ENCODE peak calls at places on chromosome 18, in nine cellular contexts. One of them, this sample, is unnamed. For H3K36me3 and H3K4me1, the result is how much of the 10 kb centered on the place peaks cover.

GRCh38 chr18:55449412-55450140 is 138.4 kb downstream of the TCF4 start:
- DNase-seq in GM12878: no peak
- DNase-seq in HepG2: no peak
- DNase-seq in suprapubic skin: no peak
- DNase-seq in stomach: no peak
- DNase-seq in transverse colon: no peak
- DNase-seq in ovary: no peak
- DNase-seq in K562: no peak
- DNase-seq in sigmoid colon: no peak
- DNase-seq in this sample: no peak

GRCh38 chr18:55405655-55406373 is 182.2 kb downstream of the TCF4 start:
- DNase-seq in K562: peak
- DNase-seq in transverse colon: peak
- DNase-seq in GM12878: no peak
- DNase-seq in suprapubic skin: peak
- DNase-seq in stomach: peak
- DNase-seq in ovary: peak
- DNase-seq in HepG2: no peak
- DNase-seq in sigmoid colon: peak
- DNase-seq in this sample: no peak

GRCh38 chr18:48938827-48939367 is 11.9 kb downstream of the SMAD7 start:
- DNase-seq in suprapubic skin: no peak
- DNase-seq in ovary: no peak
- DNase-seq in sigmoid colon: no peak
- DNase-seq in transverse colon: no peak
- DNase-seq in K562: no peak
- DNase-seq in HepG2: no peak
- DNase-seq in GM12878: no peak
- DNase-seq in stomach: no peak
- DNase-seq in this sample: no peak

GRCh38 chr18:39523281-39523680 is 1957.7 kb upstream of the CELF4 start:
- DNase-seq in GM12878: no peak
- DNase-seq in ovary: no peak
- DNase-seq in K562: no peak
- DNase-seq in transverse colon: no peak
- DNase-seq in sigmoid colon: no peak
- DNase-seq in HepG2: peak
- DNase-seq in suprapubic skin: no peak
- DNase-seq in stomach: no peak
- DNase-seq in this sample: no peak

GRCh38 chr18:46322411-46322891 is 218.3 kb downstream of the HAUS1 start:
- DNase-seq in ovary: no peak
- DNase-seq in stomach: no peak
- DNase-seq in suprapubic skin: no peak
- DNase-seq in K562: no peak
- DNase-seq in GM12878: no peak
- DNase-seq in sigmoid colon: no peak
- DNase-seq in transverse colon: no peak
- DNase-seq in HepG2: no peak
- DNase-seq in this sample: no peak

GRCh38 chr18:23422751-23423418 is 30.2 kb upstream of the RIOK3 start:
- DNase-seq in ovary: no peak
- DNase-seq in transverse colon: peak
- DNase-seq in K562: peak
- DNase-seq in suprapubic skin: no peak
- DNase-seq in stomach: peak
- DNase-seq in sigmoid colon: no peak
- DNase-seq in HepG2: peak
- DNase-seq in GM12878: peak
- DNase-seq in this sample: no peak

GRCh38 chr18:28735731-28736130 is 558.8 kb upstream of the CDH2 start:
- DNase-seq in K562: no peak
- DNase-seq in ovary: no peak
- DNase-seq in HepG2: no peak
- DNase-seq in sigmoid colon: no peak
- DNase-seq in GM12878: no peak
- DNase-seq in stomach: no peak
- DNase-seq in transverse colon: no peak
- DNase-seq in suprapubic skin: no peak
- DNase-seq in this sample: no peak

GRCh38 chr18:27656167-27656778 is 471.2 kb upstream of the CHST9 start:
- DNase-seq in K562: no peak
- DNase-seq in sigmoid colon: no peak
- DNase-seq in transverse colon: no peak
- DNase-seq in HepG2: no peak
- DNase-seq in suprapubic skin: no peak
- DNase-seq in GM12878: peak
- DNase-seq in ovary: no peak
- DNase-seq in stomach: no peak
- DNase-seq in this sample: no peak

GRCh38 chr18:69648486-69648885 is 247.8 kb downstream of the DOK6 start:
- DNase-seq in ovary: no peak
- DNase-seq in GM12878: no peak
- DNase-seq in K562: no peak
- DNase-seq in stomach: no peak
- DNase-seq in suprapubic skin: no peak
- DNase-seq in sigmoid colon: no peak
- DNase-seq in transverse colon: no peak
- DNase-seq in HepG2: peak
- DNase-seq in this sample: no peak

GRCh38 chr18:75088021-75088506 is 120.9 kb downstream of the PTGR3 start:
- DNase-seq in ovary: no peak
- DNase-seq in transverse colon: no peak
- DNase-seq in stomach: no peak
- DNase-seq in sigmoid colon: no peak
- DNase-seq in suprapubic skin: no peak
- DNase-seq in HepG2: no peak
- DNase-seq in GM12878: no peak
- DNase-seq in K562: no peak
- DNase-seq in this sample: no peak

GRCh38 chr18:48545690-48546365 is 7.0 kb downstream of the CTIF start:
- DNase-seq in sigmoid colon: peak
- DNase-seq in transverse colon: peak
- DNase-seq in GM12878: no peak
- DNase-seq in suprapubic skin: peak
- DNase-seq in K562: peak
- DNase-seq in stomach: peak
- DNase-seq in ovary: peak
- DNase-seq in HepG2: no peak
- DNase-seq in this sample: no peak

GRCh38 chr18:2911533-2911932 is 64.7 kb downstream of the EMILIN2 start:
- DNase-seq in GM12878: no peak
- DNase-seq in suprapubic skin: peak
- DNase-seq in ovary: no peak
- DNase-seq in HepG2: no peak
- DNase-seq in transverse colon: no peak
- DNase-seq in sigmoid colon: no peak
- DNase-seq in K562: no peak
- DNase-seq in stomach: no peak
- DNase-seq in this sample: no peak
- H3K36me3 ChIP-seq in GM12878: under half
- H3K36me3 ChIP-seq in suprapubic skin: under half
- H3K36me3 ChIP-seq in ovary: under half
- H3K36me3 ChIP-seq in HepG2: under half
- H3K36me3 ChIP-seq in transverse colon: under half
- H3K36me3 ChIP-seq in sigmoid colon: under half
- H3K36me3 ChIP-seq in K562: under half
- H3K36me3 ChIP-seq in stomach: half or more
- H3K36me3 ChIP-seq in this sample: half or more

GRCh38 chr18:9539938-9540337 is 64.6 kb downstream of the RALBP1 start:
- DNase-seq in ovary: no peak
- DNase-seq in stomach: no peak
- DNase-seq in transverse colon: no peak
- DNase-seq in suprapubic skin: no peak
- DNase-seq in HepG2: no peak
- DNase-seq in K562: no peak
- DNase-seq in sigmoid colon: no peak
- DNase-seq in GM12878: no peak
- DNase-seq in this sample: no peak
- TF ChIP-seq EP300 in ovary: no peak
- TF ChIP-seq EP300 in stomach: no peak
- TF ChIP-seq EP300 in transverse colon: no peak
- TF ChIP-seq EP300 in suprapubic skin: no peak
- TF ChIP-seq EP300 in HepG2: no peak
- TF ChIP-seq EP300 in K562: no peak
- TF ChIP-seq EP300 in sigmoid colon: no peak
- TF ChIP-seq EP300 in GM12878: no peak
- TF ChIP-seq EP300 in this sample: no peak

DNA sequence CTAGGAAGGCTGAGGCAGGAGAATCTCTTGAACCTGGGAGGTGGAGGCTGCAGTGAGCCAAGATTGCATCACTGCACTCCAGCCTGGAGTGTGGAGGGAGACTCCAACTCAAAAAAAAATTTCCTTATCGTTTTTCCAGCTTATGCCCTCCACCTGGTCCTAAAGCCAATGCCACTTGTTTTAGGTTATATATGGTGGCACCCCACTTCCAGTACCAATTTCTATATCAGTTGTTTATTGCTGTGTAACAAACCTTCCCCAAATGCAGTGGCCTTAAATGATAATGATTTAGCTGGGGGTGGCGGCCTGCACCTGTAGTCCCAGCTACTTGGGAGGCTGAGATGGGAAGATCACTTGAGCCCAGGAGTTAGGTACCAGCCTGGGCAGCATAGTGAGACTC is 113.9 kb upstream of the GATA6 start:
- DNase-seq in HepG2: no peak
- DNase-seq in sigmoid colon: no peak
- DNase-seq in stomach: no peak
- DNase-seq in GM12878: no peak
- DNase-seq in transverse colon: no peak
- DNase-seq in ovary: no peak
- DNase-seq in K562: no peak
- DNase-seq in suprapubic skin: no peak
- DNase-seq in this sample: no peak
- H3K4me1 ChIP-seq in HepG2: under half
- H3K4me1 ChIP-seq in sigmoid colon: under half
- H3K4me1 ChIP-seq in stomach: under half
- H3K4me1 ChIP-seq in GM12878: under half
- H3K4me1 ChIP-seq in transverse colon: under half
- H3K4me1 ChIP-seq in ovary: under half
- H3K4me1 ChIP-seq in K562: under half
- H3K4me1 ChIP-seq in suprapubic skin: under half
- H3K4me1 ChIP-seq in this sample: under half

GRCh38 chr18:685438-685837 is 27.0 kb downstream of the ENOSF1 start:
- DNase-seq in suprapubic skin: no peak
- DNase-seq in sigmoid colon: no peak
- DNase-seq in transverse colon: no peak
- DNase-seq in GM12878: no peak
- DNase-seq in HepG2: no peak
- DNase-seq in ovary: no peak
- DNase-seq in K562: peak
- DNase-seq in stomach: no peak
- DNase-seq in this sample: no peak

GRCh38 chr18:681985-682384 is 24.5 kb downstream of the TYMS start:
- DNase-seq in transverse colon: no peak
- DNase-seq in sigmoid colon: no peak
- DNase-seq in K562: no peak
- DNase-seq in HepG2: no peak
- DNase-seq in stomach: no peak
- DNase-seq in ovary: no peak
- DNase-seq in suprapubic skin: no peak
- DNase-seq in GM12878: no peak
- DNase-seq in this sample: no peak

GRCh38 chr18:680392-680791 is 22.9 kb downstream of the TYMS start:
- DNase-seq in suprapubic skin: no peak
- DNase-seq in HepG2: no peak
- DNase-seq in K562: no peak
- DNase-seq in sigmoid colon: no peak
- DNase-seq in GM12878: no peak
- DNase-seq in stomach: no peak
- DNase-seq in transverse colon: no peak
- DNase-seq in ovary: no peak
- DNase-seq in this sample: no peak

GRCh38 chr18:683531-683930 is 26.1 kb downstream of the TYMS start:
- DNase-seq in ovary: no peak
- DNase-seq in HepG2: no peak
- DNase-seq in suprapubic skin: no peak
- DNase-seq in GM12878: no peak
- DNase-seq in sigmoid colon: no peak
- DNase-seq in K562: no peak
- DNase-seq in transverse colon: no peak
- DNase-seq in stomach: no peak
- DNase-seq in this sample: no peak

GRCh38 chr18:682833-683232 is 25.4 kb downstream of the TYMS start:
- DNase-seq in suprapubic skin: no peak
- DNase-seq in ovary: no peak
- DNase-seq in sigmoid colon: no peak
- DNase-seq in stomach: no peak
- DNase-seq in HepG2: peak
- DNase-seq in GM12878: no peak
- DNase-seq in K562: no peak
- DNase-seq in transverse colon: no peak
- DNase-seq in this sample: no peak
- H3K36me3 ChIP-seq in suprapubic skin: half or more
- H3K36me3 ChIP-seq in ovary: under half
- H3K36me3 ChIP-seq in sigmoid colon: under half
- H3K36me3 ChIP-seq in stomach: half or more
- H3K36me3 ChIP-seq in HepG2: under half
- H3K36me3 ChIP-seq in GM12878: under half
- H3K36me3 ChIP-seq in K562: half or more
- H3K36me3 ChIP-seq in transverse colon: under half
- H3K36me3 ChIP-seq in this sample: half or more

GRCh38 chr18:3383381-3383915 is 66.5 kb upstream of the TGIF1 start:
- DNase-seq in HepG2: no peak
- DNase-seq in GM12878: no peak
- DNase-seq in K562: no peak
- DNase-seq in ovary: no peak
- DNase-seq in transverse colon: no peak
- DNase-seq in suprapubic skin: no peak
- DNase-seq in stomach: no peak
- DNase-seq in sigmoid colon: no peak
- DNase-seq in this sample: no peak
- TF ChIP-seq EP300 in HepG2: no peak
- TF ChIP-seq EP300 in GM12878: no peak
- TF ChIP-seq EP300 in K562: no peak
- TF ChIP-seq EP300 in ovary: no peak
- TF ChIP-seq EP300 in transverse colon: no peak
- TF ChIP-seq EP300 in suprapubic skin: no peak
- TF ChIP-seq EP300 in stomach: no peak
- TF ChIP-seq EP300 in sigmoid colon: no peak
- TF ChIP-seq EP300 in this sample: no peak

DNA sequence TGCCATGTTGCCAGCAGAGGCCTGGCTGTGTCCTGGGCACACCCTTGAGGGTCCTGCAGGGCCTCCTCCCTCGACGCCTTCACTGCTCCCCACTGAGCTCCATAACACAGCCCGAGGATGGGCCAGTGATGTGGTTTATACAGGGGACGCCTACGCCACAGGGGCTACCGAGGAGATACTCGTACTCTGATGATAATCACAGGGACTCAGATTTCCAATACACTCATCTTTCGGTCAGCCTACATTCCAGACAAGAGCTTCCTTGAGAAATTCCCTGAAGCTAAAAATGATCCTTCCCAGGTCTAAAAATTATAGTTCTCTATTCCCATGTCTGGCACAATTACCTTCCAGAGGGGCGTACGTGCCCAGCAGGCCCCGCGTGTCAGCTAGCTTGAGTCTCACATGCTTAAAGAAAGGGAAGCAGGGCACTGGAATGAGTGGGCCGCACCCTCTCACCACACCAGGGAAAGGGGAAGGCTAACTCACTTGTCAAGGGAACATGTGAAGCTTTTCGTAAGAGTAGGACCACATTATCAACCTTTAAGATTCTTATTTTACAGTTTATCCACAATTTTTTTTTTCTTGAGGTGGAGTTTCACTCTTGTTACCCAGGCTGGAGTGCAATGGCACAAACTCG is 159.5 kb upstream of the NDUFV2 start:
- DNase-seq in transverse colon: no peak
- DNase-seq in stomach: no peak
- DNase-seq in suprapubic skin: no peak
- DNase-seq in ovary: no peak
- DNase-seq in HepG2: no peak
- DNase-seq in sigmoid colon: no peak
- DNase-seq in GM12878: no peak
- DNase-seq in K562: no peak
- DNase-seq in this sample: no peak
- H3K4me1 ChIP-seq in transverse colon: under half
- H3K4me1 ChIP-seq in stomach: under half
- H3K4me1 ChIP-seq in suprapubic skin: under half
- H3K4me1 ChIP-seq in ovary: under half
- H3K4me1 ChIP-seq in HepG2: under half
- H3K4me1 ChIP-seq in sigmoid colon: under half
- H3K4me1 ChIP-seq in GM12878: under half
- H3K4me1 ChIP-seq in K562: half or more
- H3K4me1 ChIP-seq in this sample: under half